ENCODE peak calls at places on chromosomes 6 and 20, in four cellular contexts. One of them, this sample, is unnamed.

GRCh38 chr6:125858427-125859320 is 67.9 kb downstream of the NCOA7 start:
- DNase-seq in K562: peak; percentile 81
- DNase-seq in GM12878: no peak
- DNase-seq in HepG2: peak; percentile 80
- DNase-seq in this sample: peak; percentile 83

GRCh38 chr6:169725270-169726048 is 1.2 kb upstream of the PHF10 start:
- DNase-seq in K562: peak; percentile 88
- DNase-seq in GM12878: no peak
- DNase-seq in HepG2: peak; percentile 97
- DNase-seq in this sample: peak; percentile 78

GRCh38 chr6:81735756-81736380 is 16.6 kb downstream of the TENT5A start:
- DNase-seq in HepG2: no peak
- DNase-seq in GM12878: no peak
- DNase-seq in K562: no peak
- DNase-seq in this sample: no peak

GRCh38 chr6:165823609-165824326 is 160.7 kb upstream of the PDE10A start:
- DNase-seq in HepG2: no peak
- DNase-seq in GM12878: no peak
- DNase-seq in K562: no peak
- DNase-seq in this sample: no peak

GRCh38 chr20:18430172-18430826 is 36.5 kb downstream of the DZANK1 start:
- DNase-seq in GM12878: no peak
- DNase-seq in HepG2: no peak
- DNase-seq in K562: no peak
- DNase-seq in this sample: no peak

GRCh38 chr6:159540152-159540551 is 152.9 kb downstream of the SOD2 start:
- DNase-seq in K562: peak; percentile 55
- DNase-seq in GM12878: no peak
- DNase-seq in HepG2: peak; percentile 36
- DNase-seq in this sample: peak; percentile 14

GRCh38 chr6:14818422-14818884 is 427.4 kb upstream of the JARID2 start:
- DNase-seq in HepG2: no peak
- DNase-seq in K562: no peak
- DNase-seq in GM12878: no peak
- DNase-seq in this sample: no peak

GRCh38 chr20:49682798-49683197 is 30.9 kb downstream of the B4GALT5 start:
- DNase-seq in HepG2: no peak
- DNase-seq in K562: no peak
- DNase-seq in GM12878: no peak
- DNase-seq in this sample: no peak

GRCh38 chr20:57435105-57435497 is 43.9 kb downstream of the RBM38 start:
- DNase-seq in K562: no peak
- DNase-seq in HepG2: no peak
- DNase-seq in GM12878: no peak
- DNase-seq in this sample: no peak

GRCh38 chr6:106122306-106122940 is 36.3 kb downstream of the PRDM1 start:
- DNase-seq in K562: no peak
- DNase-seq in HepG2: no peak
- DNase-seq in GM12878: no peak
- DNase-seq in this sample: no peak

GRCh38 chr6:159929819-159930218 is 39.0 kb downstream of the MAS1 start:
- DNase-seq in HepG2: no peak
- DNase-seq in K562: peak; percentile 27
- DNase-seq in GM12878: peak; percentile 73
- DNase-seq in this sample: no peak

GRCh38 chr20:1451092-1451491 is 15.6 kb downstream of the NSFL1C start:
- DNase-seq in GM12878: no peak
- DNase-seq in HepG2: no peak
- DNase-seq in K562: no peak
- DNase-seq in this sample: no peak

DNA sequence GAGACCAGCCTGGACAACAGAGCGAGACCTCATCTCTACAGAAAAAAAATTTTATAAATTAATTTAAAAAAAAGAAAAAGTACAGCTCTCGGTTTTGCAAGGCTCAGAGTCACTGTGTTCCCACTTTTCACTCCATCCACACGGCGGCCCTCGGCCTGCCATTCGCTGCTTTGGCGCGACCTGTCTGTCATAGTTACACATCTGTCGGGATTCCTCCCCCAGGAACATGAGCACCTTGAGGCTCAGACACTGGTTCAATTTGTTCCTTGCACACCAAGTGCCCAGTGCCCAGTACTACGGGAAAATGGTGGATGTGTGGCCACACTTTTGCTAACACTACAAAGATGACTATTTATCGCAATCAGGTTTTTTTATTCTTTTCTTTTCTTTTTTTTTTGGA is 8.4 kb downstream of the CTSZ start:
- DNase-seq in GM12878: no peak
- DNase-seq in HepG2: no peak
- DNase-seq in K562: no peak
- DNase-seq in this sample: no peak
- H3K4me1 ChIP-seq in GM12878: peaks cover 22% of the 10 kb centered on the region
- H3K4me1 ChIP-seq in HepG2: peaks cover 64% of the 10 kb centered on the region
- H3K4me1 ChIP-seq in K562: no peaks in the 10 kb centered on the region
- H3K4me1 ChIP-seq in this sample: peaks cover 18% of the 10 kb centered on the region

GRCh38 chr6:136015531-136015930 is 164.0 kb downstream of the PDE7B start:
- DNase-seq in HepG2: no peak
- DNase-seq in K562: no peak
- DNase-seq in GM12878: no peak
- DNase-seq in this sample: peak; percentile 52

GRCh38 chr6:136012198-136012884 is 160.8 kb downstream of the PDE7B start:
- DNase-seq in K562: no peak
- DNase-seq in HepG2: no peak
- DNase-seq in GM12878: no peak
- DNase-seq in this sample: no peak

GRCh38 chr6:136012948-136013347 is 161.4 kb downstream of the PDE7B start:
- DNase-seq in K562: no peak
- DNase-seq in HepG2: no peak
- DNase-seq in GM12878: no peak
- DNase-seq in this sample: no peak

GRCh38 chr6:136016228-136017225 is 165.0 kb downstream of the PDE7B start:
- DNase-seq in K562: no peak
- DNase-seq in HepG2: no peak
- DNase-seq in GM12878: no peak
- DNase-seq in this sample: peak; percentile 48

GRCh38 chr6:136014454-136015421 is 163.2 kb downstream of the PDE7B start:
- DNase-seq in K562: no peak
- DNase-seq in HepG2: no peak
- DNase-seq in GM12878: no peak
- DNase-seq in this sample: peak; percentile 60
- TF ChIP-seq JUNB in K562: no peak
- TF ChIP-seq JUNB in HepG2: no peak
- TF ChIP-seq JUNB in GM12878: no peak
- TF ChIP-seq JUNB in this sample: peak; percentile 96

GRCh38 chr6:30766461-30767157 is 22.3 kb upstream of the IER3 start:
- DNase-seq in HepG2: no peak
- DNase-seq in GM12878: no peak
- DNase-seq in K562: no peak
- DNase-seq in this sample: no peak
- TF ChIP-seq POLR2A in HepG2: no peak
- TF ChIP-seq POLR2A in GM12878: no peak
- TF ChIP-seq POLR2A in K562: no peak
- TF ChIP-seq POLR2A in this sample: no peak

GRCh38 chr6:168033791-168034190 is 36.3 kb downstream of the KIF25 start:
- DNase-seq in K562: no peak
- DNase-seq in HepG2: no peak
- DNase-seq in GM12878: no peak
- DNase-seq in this sample: no peak
- H3K4me1 ChIP-seq in K562: peaks cover 14% of the 10 kb centered on the region
- H3K4me1 ChIP-seq in HepG2: peaks cover 24% of the 10 kb centered on the region
- H3K4me1 ChIP-seq in GM12878: no peaks in the 10 kb centered on the region
- H3K4me1 ChIP-seq in this sample: peaks cover 4% of the 10 kb centered on the region

GRCh38 chr6:136607204-136607931 is 57.1 kb upstream of the MAP7 start:
- DNase-seq in K562: no peak
- DNase-seq in GM12878: no peak
- DNase-seq in HepG2: peak; percentile 22
- DNase-seq in this sample: no peak

GRCh38 chr6:136607932-136608772 is 57.9 kb upstream of the MAP7 start:
- DNase-seq in K562: peak; percentile 57
- DNase-seq in GM12878: peak; percentile 17
- DNase-seq in HepG2: peak; percentile 59
- DNase-seq in this sample: peak; percentile 38

GRCh38 chr6:136611133-136611532 is 60.9 kb upstream of the MAP7 start:
- DNase-seq in K562: no peak
- DNase-seq in HepG2: no peak
- DNase-seq in GM12878: no peak
- DNase-seq in this sample: no peak

GRCh38 chr6:136608991-136609390 is 58.8 kb upstream of the MAP7 start:
- DNase-seq in HepG2: no peak
- DNase-seq in GM12878: no peak
- DNase-seq in K562: no peak
- DNase-seq in this sample: no peak

GRCh38 chr6:136609878-136610706 is 59.9 kb upstream of the MAP7 start:
- DNase-seq in K562: peak; percentile 74
- DNase-seq in GM12878: no peak
- DNase-seq in HepG2: peak; percentile 46
- DNase-seq in this sample: peak; percentile 96
- TF ChIP-seq JUNB in K562: peak; percentile 74
- TF ChIP-seq JUNB in GM12878: no peak
- TF ChIP-seq JUNB in HepG2: no peak
- TF ChIP-seq JUNB in this sample: peak; percentile 94